ENCODE peak calls at places on chromosomes 5 and 9, in eight cellular contexts. One of them, this sample, is unnamed.

GRCh38 chr9:14769235-14769580 is 46.7 kb upstream of the CER1 start:
- DNase-seq in PC-3: peak
- DNase-seq in endothelial cell: peak
- DNase-seq in CD8-positive, alpha-beta T cell: no peak
- DNase-seq in activated CD4-positive, alpha-beta T cell treated with anti-CD3 and anti-CD28 coated beads, Interleukin-2, amount 10 ng/mL, durations not matched to agents 7 days and 5 days: no peak
- DNase-seq in HuH-7: no peak
- DNase-seq in epithelial cell of prostate: no peak
- DNase-seq in Calu3: peak
- DNase-seq in this sample: no peak

GRCh38 chr5:172791291-172791690 is 20.3 kb upstream of the DUSP1 start:
- DNase-seq in PC-3: no peak
- DNase-seq in endothelial cell: no peak
- DNase-seq in CD8-positive, alpha-beta T cell: no peak
- DNase-seq in activated CD4-positive, alpha-beta T cell treated with anti-CD3 and anti-CD28 coated beads, Interleukin-2, amount 10 ng/mL, durations not matched to agents 7 days and 5 days: no peak
- DNase-seq in HuH-7: no peak
- DNase-seq in epithelial cell of prostate: no peak
- DNase-seq in Calu3: no peak
- DNase-seq in this sample: no peak

GRCh38 chr9:89993678-89994630 is 389.1 kb downstream of the GADD45G start:
- DNase-seq in PC-3: no peak
- DNase-seq in endothelial cell: no peak
- DNase-seq in CD8-positive, alpha-beta T cell: no peak
- DNase-seq in activated CD4-positive, alpha-beta T cell treated with anti-CD3 and anti-CD28 coated beads, Interleukin-2, amount 10 ng/mL, durations not matched to agents 7 days and 5 days: no peak
- DNase-seq in HuH-7: peak
- DNase-seq in epithelial cell of prostate: no peak
- DNase-seq in Calu3: no peak
- DNase-seq in this sample: no peak

GRCh38 chr5:143142596-143143435 is 260.7 kb downstream of the NR3C1 start:
- DNase-seq in PC-3: no peak
- DNase-seq in endothelial cell: no peak
- DNase-seq in CD8-positive, alpha-beta T cell: no peak
- DNase-seq in activated CD4-positive, alpha-beta T cell treated with anti-CD3 and anti-CD28 coated beads, Interleukin-2, amount 10 ng/mL, durations not matched to agents 7 days and 5 days: no peak
- DNase-seq in HuH-7: no peak
- DNase-seq in epithelial cell of prostate: peak
- DNase-seq in Calu3: no peak
- DNase-seq in this sample: no peak

GRCh38 chr5:138654281-138654867 is 79.2 kb upstream of the HSPA9 start:
- DNase-seq in PC-3: peak
- DNase-seq in endothelial cell: no peak
- DNase-seq in CD8-positive, alpha-beta T cell: peak
- DNase-seq in activated CD4-positive, alpha-beta T cell treated with anti-CD3 and anti-CD28 coated beads, Interleukin-2, amount 10 ng/mL, durations not matched to agents 7 days and 5 days: peak
- DNase-seq in HuH-7: no peak
- DNase-seq in epithelial cell of prostate: no peak
- DNase-seq in Calu3: peak
- DNase-seq in this sample: no peak

GRCh38 chr5:180436936-180437335 is 57.2 kb upstream of the CNOT6 start:
- DNase-seq in PC-3: no peak
- DNase-seq in endothelial cell: no peak
- DNase-seq in CD8-positive, alpha-beta T cell: no peak
- DNase-seq in activated CD4-positive, alpha-beta T cell treated with anti-CD3 and anti-CD28 coated beads, Interleukin-2, amount 10 ng/mL, durations not matched to agents 7 days and 5 days: no peak
- DNase-seq in HuH-7: no peak
- DNase-seq in epithelial cell of prostate: no peak
- DNase-seq in Calu3: no peak
- DNase-seq in this sample: no peak

GRCh38 chr9:33620738-33621439 is 96.8 kb downstream of the ANKRD18B start:
- DNase-seq in PC-3: peak
- DNase-seq in endothelial cell: no peak
- DNase-seq in CD8-positive, alpha-beta T cell: no peak
- DNase-seq in activated CD4-positive, alpha-beta T cell treated with anti-CD3 and anti-CD28 coated beads, Interleukin-2, amount 10 ng/mL, durations not matched to agents 7 days and 5 days: no peak
- DNase-seq in HuH-7: no peak
- DNase-seq in epithelial cell of prostate: peak
- DNase-seq in Calu3: no peak
- DNase-seq in this sample: no peak

GRCh38 chr9:127707766-127708165 is 978 bp downstream of the CFAP157 start:
- DNase-seq in PC-3: peak
- DNase-seq in endothelial cell: no peak
- DNase-seq in CD8-positive, alpha-beta T cell: peak
- DNase-seq in activated CD4-positive, alpha-beta T cell treated with anti-CD3 and anti-CD28 coated beads, Interleukin-2, amount 10 ng/mL, durations not matched to agents 7 days and 5 days: peak
- DNase-seq in HuH-7: no peak
- DNase-seq in epithelial cell of prostate: no peak
- DNase-seq in Calu3: no peak
- DNase-seq in this sample: no peak

GRCh38 chr5:173234129-173234793 is 745 bp downstream of the NKX2-5 start:
- DNase-seq in PC-3: no peak
- DNase-seq in endothelial cell: no peak
- DNase-seq in CD8-positive, alpha-beta T cell: no peak
- DNase-seq in activated CD4-positive, alpha-beta T cell treated with anti-CD3 and anti-CD28 coated beads, Interleukin-2, amount 10 ng/mL, durations not matched to agents 7 days and 5 days: no peak
- DNase-seq in HuH-7: no peak
- DNase-seq in epithelial cell of prostate: no peak
- DNase-seq in Calu3: no peak
- DNase-seq in this sample: no peak

GRCh38 chr5:11528720-11529119 is 375.5 kb downstream of the CTNND2 start:
- DNase-seq in PC-3: no peak
- DNase-seq in endothelial cell: no peak
- DNase-seq in CD8-positive, alpha-beta T cell: no peak
- DNase-seq in activated CD4-positive, alpha-beta T cell treated with anti-CD3 and anti-CD28 coated beads, Interleukin-2, amount 10 ng/mL, durations not matched to agents 7 days and 5 days: no peak
- DNase-seq in HuH-7: no peak
- DNase-seq in epithelial cell of prostate: no peak
- DNase-seq in Calu3: no peak
- DNase-seq in this sample: no peak

GRCh38 chr5:160441352-160441781 is 19.7 kb downstream of the PTTG1 start:
- DNase-seq in PC-3: no peak
- DNase-seq in endothelial cell: no peak
- DNase-seq in CD8-positive, alpha-beta T cell: no peak
- DNase-seq in activated CD4-positive, alpha-beta T cell treated with anti-CD3 and anti-CD28 coated beads, Interleukin-2, amount 10 ng/mL, durations not matched to agents 7 days and 5 days: no peak
- DNase-seq in HuH-7: no peak
- DNase-seq in epithelial cell of prostate: no peak
- DNase-seq in Calu3: no peak
- DNase-seq in this sample: no peak

GRCh38 chr5:19406576-19407365 is 581.2 kb downstream of the CDH18 start:
- DNase-seq in PC-3: no peak
- DNase-seq in endothelial cell: no peak
- DNase-seq in CD8-positive, alpha-beta T cell: no peak
- DNase-seq in activated CD4-positive, alpha-beta T cell treated with anti-CD3 and anti-CD28 coated beads, Interleukin-2, amount 10 ng/mL, durations not matched to agents 7 days and 5 days: no peak
- DNase-seq in HuH-7: no peak
- DNase-seq in epithelial cell of prostate: no peak
- DNase-seq in Calu3: no peak
- DNase-seq in this sample: no peak

GRCh38 chr9:98096091-98096490 is 22.9 kb downstream of the TRIM14 start:
- DNase-seq in PC-3: no peak
- DNase-seq in endothelial cell: no peak
- DNase-seq in CD8-positive, alpha-beta T cell: no peak
- DNase-seq in activated CD4-positive, alpha-beta T cell treated with anti-CD3 and anti-CD28 coated beads, Interleukin-2, amount 10 ng/mL, durations not matched to agents 7 days and 5 days: no peak
- DNase-seq in HuH-7: no peak
- DNase-seq in epithelial cell of prostate: no peak
- DNase-seq in Calu3: no peak
- DNase-seq in this sample: no peak

GRCh38 chr9:121557581-121558422 is 58.2 kb upstream of the GGTA1 start:
- DNase-seq in PC-3: peak
- DNase-seq in endothelial cell: peak
- DNase-seq in CD8-positive, alpha-beta T cell: no peak
- DNase-seq in activated CD4-positive, alpha-beta T cell treated with anti-CD3 and anti-CD28 coated beads, Interleukin-2, amount 10 ng/mL, durations not matched to agents 7 days and 5 days: peak
- DNase-seq in HuH-7: no peak
- DNase-seq in epithelial cell of prostate: peak
- DNase-seq in Calu3: peak
- DNase-seq in this sample: no peak

GRCh38 chr9:126423022-126423708 is 96.5 kb downstream of the MVB12B start:
- DNase-seq in PC-3: no peak
- DNase-seq in endothelial cell: no peak
- DNase-seq in CD8-positive, alpha-beta T cell: no peak
- DNase-seq in activated CD4-positive, alpha-beta T cell treated with anti-CD3 and anti-CD28 coated beads, Interleukin-2, amount 10 ng/mL, durations not matched to agents 7 days and 5 days: peak
- DNase-seq in HuH-7: no peak
- DNase-seq in epithelial cell of prostate: no peak
- DNase-seq in Calu3: no peak
- DNase-seq in this sample: no peak

GRCh38 chr5:112687306-112687705 is 50.4 kb upstream of the APC start:
- DNase-seq in PC-3: no peak
- DNase-seq in endothelial cell: no peak
- DNase-seq in CD8-positive, alpha-beta T cell: no peak
- DNase-seq in activated CD4-positive, alpha-beta T cell treated with anti-CD3 and anti-CD28 coated beads, Interleukin-2, amount 10 ng/mL, durations not matched to agents 7 days and 5 days: no peak
- DNase-seq in HuH-7: no peak
- DNase-seq in epithelial cell of prostate: no peak
- DNase-seq in Calu3: no peak
- DNase-seq in this sample: no peak

GRCh38 chr9:121640076-121640475 is 11.4 kb upstream of the DAB2IP start:
- DNase-seq in PC-3: peak
- DNase-seq in endothelial cell: peak
- DNase-seq in CD8-positive, alpha-beta T cell: peak
- DNase-seq in activated CD4-positive, alpha-beta T cell treated with anti-CD3 and anti-CD28 coated beads, Interleukin-2, amount 10 ng/mL, durations not matched to agents 7 days and 5 days: peak
- DNase-seq in HuH-7: peak
- DNase-seq in epithelial cell of prostate: no peak
- DNase-seq in Calu3: peak
- DNase-seq in this sample: no peak

GRCh38 chr5:112863549-112863948 is 2.5 kb downstream of the SRP19 start:
- DNase-seq in PC-3: no peak
- DNase-seq in endothelial cell: no peak
- DNase-seq in CD8-positive, alpha-beta T cell: no peak
- DNase-seq in activated CD4-positive, alpha-beta T cell treated with anti-CD3 and anti-CD28 coated beads, Interleukin-2, amount 10 ng/mL, durations not matched to agents 7 days and 5 days: no peak
- DNase-seq in HuH-7: no peak
- DNase-seq in epithelial cell of prostate: no peak
- DNase-seq in Calu3: no peak
- DNase-seq in this sample: no peak

GRCh38 chr5:109359643-109360042 is 50.1 kb downstream of the PJA2 start:
- DNase-seq in PC-3: no peak
- DNase-seq in endothelial cell: no peak
- DNase-seq in CD8-positive, alpha-beta T cell: no peak
- DNase-seq in activated CD4-positive, alpha-beta T cell treated with anti-CD3 and anti-CD28 coated beads, Interleukin-2, amount 10 ng/mL, durations not matched to agents 7 days and 5 days: no peak
- DNase-seq in HuH-7: no peak
- DNase-seq in epithelial cell of prostate: no peak
- DNase-seq in Calu3: no peak
- DNase-seq in this sample: no peak

GRCh38 chr9:5879419-5880181 is 11.1 kb upstream of the MLANA start:
- DNase-seq in PC-3: peak
- DNase-seq in endothelial cell: no peak
- DNase-seq in CD8-positive, alpha-beta T cell: no peak
- DNase-seq in activated CD4-positive, alpha-beta T cell treated with anti-CD3 and anti-CD28 coated beads, Interleukin-2, amount 10 ng/mL, durations not matched to agents 7 days and 5 days: no peak
- DNase-seq in HuH-7: no peak
- DNase-seq in epithelial cell of prostate: peak
- DNase-seq in Calu3: no peak
- DNase-seq in this sample: peak

GRCh38 chr5:135110941-135111596 is 77.0 kb upstream of the PITX1 start:
- DNase-seq in PC-3: peak
- DNase-seq in endothelial cell: no peak
- DNase-seq in CD8-positive, alpha-beta T cell: no peak
- DNase-seq in activated CD4-positive, alpha-beta T cell treated with anti-CD3 and anti-CD28 coated beads, Interleukin-2, amount 10 ng/mL, durations not matched to agents 7 days and 5 days: no peak
- DNase-seq in HuH-7: no peak
- DNase-seq in epithelial cell of prostate: no peak
- DNase-seq in Calu3: peak
- DNase-seq in this sample: no peak

GRCh38 chr5:98187945-98188344 is 585.5 kb upstream of the RGMB start:
- DNase-seq in PC-3: peak
- DNase-seq in endothelial cell: no peak
- DNase-seq in CD8-positive, alpha-beta T cell: no peak
- DNase-seq in activated CD4-positive, alpha-beta T cell treated with anti-CD3 and anti-CD28 coated beads, Interleukin-2, amount 10 ng/mL, durations not matched to agents 7 days and 5 days: no peak
- DNase-seq in HuH-7: no peak
- DNase-seq in epithelial cell of prostate: no peak
- DNase-seq in Calu3: no peak
- DNase-seq in this sample: no peak

GRCh38 chr9:110429453-110429852 is 91.8 kb upstream of the TXNDC8 start:
- DNase-seq in PC-3: peak
- DNase-seq in endothelial cell: no peak
- DNase-seq in CD8-positive, alpha-beta T cell: no peak
- DNase-seq in activated CD4-positive, alpha-beta T cell treated with anti-CD3 and anti-CD28 coated beads, Interleukin-2, amount 10 ng/mL, durations not matched to agents 7 days and 5 days: no peak
- DNase-seq in HuH-7: no peak
- DNase-seq in epithelial cell of prostate: no peak
- DNase-seq in Calu3: no peak
- DNase-seq in this sample: no peak

GRCh38 chr9:110021891-110022290 is 186.1 kb downstream of the C9orf152 start:
- DNase-seq in PC-3: no peak
- DNase-seq in endothelial cell: no peak
- DNase-seq in CD8-positive, alpha-beta T cell: no peak
- DNase-seq in activated CD4-positive, alpha-beta T cell treated with anti-CD3 and anti-CD28 coated beads, Interleukin-2, amount 10 ng/mL, durations not matched to agents 7 days and 5 days: no peak
- DNase-seq in HuH-7: no peak
- DNase-seq in epithelial cell of prostate: no peak
- DNase-seq in Calu3: no peak
- DNase-seq in this sample: no peak

GRCh38 chr5:179223961-179224360 is 121.3 kb downstream of the ADAMTS2 start:
- DNase-seq in PC-3: no peak
- DNase-seq in endothelial cell: no peak
- DNase-seq in CD8-positive, alpha-beta T cell: no peak
- DNase-seq in activated CD4-positive, alpha-beta T cell treated with anti-CD3 and anti-CD28 coated beads, Interleukin-2, amount 10 ng/mL, durations not matched to agents 7 days and 5 days: no peak
- DNase-seq in HuH-7: no peak
- DNase-seq in epithelial cell of prostate: no peak
- DNase-seq in Calu3: no peak
- DNase-seq in this sample: no peak

GRCh38 chr9:133715866-133716563 is 22.1 kb downstream of the SARDH start:
- DNase-seq in PC-3: no peak
- DNase-seq in endothelial cell: peak
- DNase-seq in CD8-positive, alpha-beta T cell: peak
- DNase-seq in activated CD4-positive, alpha-beta T cell treated with anti-CD3 and anti-CD28 coated beads, Interleukin-2, amount 10 ng/mL, durations not matched to agents 7 days and 5 days: peak
- DNase-seq in HuH-7: no peak
- DNase-seq in epithelial cell of prostate: no peak
- DNase-seq in Calu3: no peak
- DNase-seq in this sample: no peak

GRCh38 chr5:174444791-174445190 is 279.6 kb upstream of the MSX2 start:
- DNase-seq in PC-3: no peak
- DNase-seq in endothelial cell: no peak
- DNase-seq in CD8-positive, alpha-beta T cell: no peak
- DNase-seq in activated CD4-positive, alpha-beta T cell treated with anti-CD3 and anti-CD28 coated beads, Interleukin-2, amount 10 ng/mL, durations not matched to agents 7 days and 5 days: no peak
- DNase-seq in HuH-7: no peak
- DNase-seq in epithelial cell of prostate: no peak
- DNase-seq in Calu3: no peak
- DNase-seq in this sample: no peak

GRCh38 chr5:121630402-121630801 is 221.3 kb upstream of the FTMT start:
- DNase-seq in PC-3: peak
- DNase-seq in endothelial cell: no peak
- DNase-seq in CD8-positive, alpha-beta T cell: no peak
- DNase-seq in activated CD4-positive, alpha-beta T cell treated with anti-CD3 and anti-CD28 coated beads, Interleukin-2, amount 10 ng/mL, durations not matched to agents 7 days and 5 days: no peak
- DNase-seq in HuH-7: no peak
- DNase-seq in epithelial cell of prostate: no peak
- DNase-seq in Calu3: no peak
- DNase-seq in this sample: no peak

GRCh38 chr5:37875051-37875787 is 35.4 kb upstream of the GDNF start:
- DNase-seq in PC-3: peak
- DNase-seq in endothelial cell: no peak
- DNase-seq in CD8-positive, alpha-beta T cell: no peak
- DNase-seq in activated CD4-positive, alpha-beta T cell treated with anti-CD3 and anti-CD28 coated beads, Interleukin-2, amount 10 ng/mL, durations not matched to agents 7 days and 5 days: no peak
- DNase-seq in HuH-7: no peak
- DNase-seq in epithelial cell of prostate: peak
- DNase-seq in Calu3: no peak
- DNase-seq in this sample: peak

GRCh38 chr9:89996717-89997116 is 391.9 kb downstream of the GADD45G start:
- DNase-seq in PC-3: no peak
- DNase-seq in endothelial cell: peak
- DNase-seq in CD8-positive, alpha-beta T cell: no peak
- DNase-seq in activated CD4-positive, alpha-beta T cell treated with anti-CD3 and anti-CD28 coated beads, Interleukin-2, amount 10 ng/mL, durations not matched to agents 7 days and 5 days: no peak
- DNase-seq in HuH-7: peak
- DNase-seq in epithelial cell of prostate: no peak
- DNase-seq in Calu3: peak
- DNase-seq in this sample: no peak

GRCh38 chr9:13648676-13649075 is 369.2 kb upstream of the MPDZ start:
- DNase-seq in PC-3: peak
- DNase-seq in endothelial cell: no peak
- DNase-seq in CD8-positive, alpha-beta T cell: no peak
- DNase-seq in activated CD4-positive, alpha-beta T cell treated with anti-CD3 and anti-CD28 coated beads, Interleukin-2, amount 10 ng/mL, durations not matched to agents 7 days and 5 days: no peak
- DNase-seq in HuH-7: no peak
- DNase-seq in epithelial cell of prostate: no peak
- DNase-seq in Calu3: peak
- DNase-seq in this sample: no peak

GRCh38 chr9:94490465-94490864 is 64.4 kb upstream of the PCAT7 start:
- DNase-seq in PC-3: no peak
- DNase-seq in endothelial cell: peak
- DNase-seq in CD8-positive, alpha-beta T cell: no peak
- DNase-seq in activated CD4-positive, alpha-beta T cell treated with anti-CD3 and anti-CD28 coated beads, Interleukin-2, amount 10 ng/mL, durations not matched to agents 7 days and 5 days: no peak
- DNase-seq in HuH-7: no peak
- DNase-seq in epithelial cell of prostate: no peak
- DNase-seq in Calu3: no peak
- DNase-seq in this sample: no peak

GRCh38 chr5:52139888-52140580 is 647.7 kb upstream of the ITGA1 start:
- DNase-seq in PC-3: no peak
- DNase-seq in endothelial cell: no peak
- DNase-seq in CD8-positive, alpha-beta T cell: no peak
- DNase-seq in activated CD4-positive, alpha-beta T cell treated with anti-CD3 and anti-CD28 coated beads, Interleukin-2, amount 10 ng/mL, durations not matched to agents 7 days and 5 days: no peak
- DNase-seq in HuH-7: no peak
- DNase-seq in epithelial cell of prostate: no peak
- DNase-seq in Calu3: no peak
- DNase-seq in this sample: no peak

GRCh38 chr5:3622961-3623360 is 27.3 kb downstream of the IRX1 start:
- DNase-seq in PC-3: no peak
- DNase-seq in endothelial cell: no peak
- DNase-seq in CD8-positive, alpha-beta T cell: no peak
- DNase-seq in activated CD4-positive, alpha-beta T cell treated with anti-CD3 and anti-CD28 coated beads, Interleukin-2, amount 10 ng/mL, durations not matched to agents 7 days and 5 days: no peak
- DNase-seq in HuH-7: no peak
- DNase-seq in epithelial cell of prostate: no peak
- DNase-seq in Calu3: no peak
- DNase-seq in this sample: no peak

This sample was measured in epithelial cell of proximal tubule.